ENCODE peak calls at places on chromosomes 16 and 17, in eight cellular contexts. E, G, R, Y, V, T, B and U are unnamed samples.

GRCh38 chr16:46908540-46909372 is 24.6 kb downstream of the GPT2 start:
- DNase-seq in Y (peak; percentile 40), B (peak; percentile 75), R (peak; percentile 17), T (peak; percentile 79), E (peak; percentile 80), G (peak; percentile 63), V (peak; percentile 24), U (no peak)

GRCh38 chr17:56819431-56820145 is 14.1 kb downstream of the C17orf67 start:
- DNase-seq in T (peak; percentile 87), B (peak; percentile 85), Y (peak; percentile 68), E (peak; percentile 81), G (peak; percentile 75), R (peak; percentile 33), V (peak; percentile 51), U (no peak)

GRCh38 chr17:80773243-80773991 is 218.2 kb upstream of the CHMP6 start:
- DNase-seq in B (no peak), Y (peak; percentile 35), G (no peak), T (no peak), E (peak; percentile 45), V (no peak), R (no peak), U (no peak)

GRCh38 chr17:7626956-7627249 is 718 bp downstream of the SAT2 start:
- DNase-seq in R (no peak), T (no peak), B (no peak), G (no peak), V (no peak), Y (no peak), E (no peak), U (no peak)

GRCh38 chr16:97822-98221 is 19.8 kb downstream of the MPG start:
- DNase-seq in E (no peak), B (peak; percentile 26), G (no peak), T (no peak), V (no peak), Y (no peak), R (no peak), U (no peak)

GRCh38 chr17:17297217-17297616 is 6.0 kb upstream of the NT5M start:
- DNase-seq in R (no peak), V (no peak), B (peak; percentile 37), G (no peak), E (no peak), T (no peak), Y (no peak), U (no peak)

GRCh38 chr17:56994009-56994792 is 16.3 kb downstream of the SCPEP1 start:
- DNase-seq in E (no peak), V (no peak), T (no peak), G (no peak), B (peak; percentile 21), Y (no peak), R (no peak), U (no peak)

GRCh38 chr16:984106-984505 is 2.5 kb downstream of the SOX8 start:
- DNase-seq in G (no peak), Y (no peak), V (no peak), E (no peak), R (no peak), T (no peak), B (no peak), U (no peak)

GRCh38 chr17:45310380-45311324 is 6.2 kb downstream of the MAP3K14 start:
- DNase-seq in T (no peak), G (no peak), R (no peak), E (no peak), V (no peak), B (no peak), Y (no peak), U (no peak)

GRCh38 chr16:66608241-66609138 is 4.0 kb downstream of the CMTM3 start:
- DNase-seq in Y (peak; percentile 90), T (peak; percentile 92), V (peak; percentile 33), B (peak; percentile 91), E (peak; percentile 80), R (peak; percentile 81), G (peak; percentile 90), U (peak; percentile 93)

GRCh38 chr17:27351741-27352140 is 57.8 kb downstream of the WSB1 start:
- DNase-seq in V (no peak), B (peak; percentile 46), R (no peak), G (no peak), E (no peak), Y (no peak), T (no peak), U (no peak)

GRCh38 chr17:299546-299945 is 53.1 kb downstream of the RPH3AL start:
- DNase-seq in E (peak; percentile 56), Y (no peak), G (no peak), V (no peak), R (no peak), T (no peak), B (no peak), U (no peak)